ENCODE peak calls at places on chromosome 16, in six cellular contexts. One of them, this sample, is unnamed.

GRCh38 chr16:51637744-51638100 is 486.7 kb upstream of the SALL1 start:
- DNase-seq in astrocyte of the spinal cord: no peak
- DNase-seq in fibroblast of lung: no peak
- DNase-seq in lung: no peak
- DNase-seq in H1: no peak
- DNase-seq in tibial nerve: no peak
- DNase-seq in this sample: no peak

GRCh38 chr16:87050142-87050541 is 267.1 kb downstream of the C16orf95 start:
- DNase-seq in H1: no peak
- DNase-seq in tibial nerve: no peak
- DNase-seq in astrocyte of the spinal cord: no peak
- DNase-seq in fibroblast of lung: no peak
- DNase-seq in lung: no peak
- DNase-seq in this sample: no peak

GRCh38 chr16:4661661-4662060 is 31.7 kb upstream of the NUDT16L1 start:
- DNase-seq in lung: peak
- DNase-seq in tibial nerve: no peak
- DNase-seq in fibroblast of lung: no peak
- DNase-seq in astrocyte of the spinal cord: peak
- DNase-seq in H1: no peak
- DNase-seq in this sample: no peak

GRCh38 chr16:4052096-4052495 is 64.1 kb downstream of the ADCY9 start:
- DNase-seq in tibial nerve: no peak
- DNase-seq in lung: no peak
- DNase-seq in fibroblast of lung: no peak
- DNase-seq in astrocyte of the spinal cord: no peak
- DNase-seq in H1: no peak
- DNase-seq in this sample: no peak

GRCh38 chr16:56931253-56931768 is 631 bp upstream of the HERPUD1 start:
- DNase-seq in tibial nerve: no peak
- DNase-seq in H1: peak
- DNase-seq in astrocyte of the spinal cord: no peak
- DNase-seq in lung: no peak
- DNase-seq in fibroblast of lung: no peak
- DNase-seq in this sample: no peak

GRCh38 chr16:67388591-67388990 is 4.7 kb downstream of the TPPP3 start:
- DNase-seq in tibial nerve: no peak
- DNase-seq in astrocyte of the spinal cord: no peak
- DNase-seq in H1: no peak
- DNase-seq in lung: no peak
- DNase-seq in fibroblast of lung: no peak
- DNase-seq in this sample: no peak

GRCh38 chr16:68031951-68032350 is 8.9 kb downstream of the DUS2 start:
- DNase-seq in fibroblast of lung: no peak
- DNase-seq in astrocyte of the spinal cord: no peak
- DNase-seq in tibial nerve: no peak
- DNase-seq in H1: no peak
- DNase-seq in lung: peak
- DNase-seq in this sample: peak

GRCh38 chr16:68091604-68092261 is 6.6 kb downstream of the NFATC3 start:
- DNase-seq in lung: no peak
- DNase-seq in astrocyte of the spinal cord: peak
- DNase-seq in fibroblast of lung: peak
- DNase-seq in H1: no peak
- DNase-seq in tibial nerve: no peak
- DNase-seq in this sample: peak

GRCh38 chr16:75247249-75247648 is 4.2 kb downstream of the BCAR1 start:
- DNase-seq in lung: no peak
- DNase-seq in astrocyte of the spinal cord: no peak
- DNase-seq in H1: no peak
- DNase-seq in fibroblast of lung: no peak
- DNase-seq in tibial nerve: no peak
- DNase-seq in this sample: no peak

GRCh38 chr16:54926166-54926838 is 4.4 kb upstream of the IRX5 start:
- DNase-seq in tibial nerve: no peak
- DNase-seq in astrocyte of the spinal cord: peak
- DNase-seq in lung: no peak
- DNase-seq in fibroblast of lung: no peak
- DNase-seq in H1: no peak
- DNase-seq in this sample: peak

GRCh38 chr16:24609740-24610420 is 70.5 kb downstream of the RBBP6 start:
- DNase-seq in fibroblast of lung: peak
- DNase-seq in lung: peak
- DNase-seq in H1: peak
- DNase-seq in astrocyte of the spinal cord: peak
- DNase-seq in tibial nerve: peak
- DNase-seq in this sample: peak

GRCh38 chr16:24611310-24611709 is 71.9 kb downstream of the RBBP6 start:
- DNase-seq in H1: no peak
- DNase-seq in fibroblast of lung: no peak
- DNase-seq in astrocyte of the spinal cord: no peak
- DNase-seq in tibial nerve: no peak
- DNase-seq in lung: no peak
- DNase-seq in this sample: no peak

GRCh38 chr16:24609417-24609739 is 70.0 kb downstream of the RBBP6 start:
- DNase-seq in lung: no peak
- DNase-seq in H1: no peak
- DNase-seq in fibroblast of lung: no peak
- DNase-seq in tibial nerve: no peak
- DNase-seq in astrocyte of the spinal cord: no peak
- DNase-seq in this sample: no peak

GRCh38 chr16:24612656-24613055 is 73.3 kb downstream of the RBBP6 start:
- DNase-seq in tibial nerve: no peak
- DNase-seq in astrocyte of the spinal cord: no peak
- DNase-seq in fibroblast of lung: no peak
- DNase-seq in lung: no peak
- DNase-seq in H1: no peak
- DNase-seq in this sample: no peak

DNA sequence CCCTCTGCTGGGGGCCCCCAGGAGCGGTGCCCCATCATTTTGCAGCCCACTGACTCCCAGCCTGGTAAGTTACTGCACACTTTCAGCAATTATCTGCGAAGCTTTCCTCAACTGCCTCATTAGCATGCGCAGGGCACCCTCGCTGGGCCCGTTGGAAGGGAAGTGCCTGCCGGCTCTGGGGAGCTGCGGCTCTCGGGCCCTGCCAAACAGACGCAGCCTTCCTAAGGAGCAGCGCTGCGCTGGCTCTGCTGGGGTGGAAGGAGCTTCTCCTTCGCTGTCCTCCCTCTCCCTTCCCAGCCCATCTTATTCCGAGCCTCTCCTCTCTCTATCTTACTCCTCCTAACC is 71.0 kb downstream of the RBBP6 start:
- DNase-seq in fibroblast of lung: peak
- DNase-seq in H1: no peak
- DNase-seq in astrocyte of the spinal cord: peak
- DNase-seq in lung: no peak
- DNase-seq in tibial nerve: no peak
- DNase-seq in this sample: peak
- H3K4me3 ChIP-seq in fibroblast of lung: no peak
- H3K4me3 ChIP-seq in H1: peak
- H3K4me3 ChIP-seq in astrocyte of the spinal cord: peak
- H3K4me3 ChIP-seq in lung: no peak
- H3K4me3 ChIP-seq in tibial nerve: peak
- H3K4me3 ChIP-seq in this sample: peak

GRCh38 chr16:88287219-88287618 is 95.5 kb upstream of the ZNF469 start:
- DNase-seq in tibial nerve: no peak
- DNase-seq in fibroblast of lung: peak
- DNase-seq in astrocyte of the spinal cord: no peak
- DNase-seq in H1: peak
- DNase-seq in lung: no peak
- DNase-seq in this sample: peak
- TF ChIP-seq CTCF in tibial nerve: no peak
- TF ChIP-seq CTCF in fibroblast of lung: peak
- TF ChIP-seq CTCF in astrocyte of the spinal cord: peak
- TF ChIP-seq CTCF in H1: peak
- TF ChIP-seq CTCF in lung: peak
- TF ChIP-seq CTCF in this sample: peak

DNA sequence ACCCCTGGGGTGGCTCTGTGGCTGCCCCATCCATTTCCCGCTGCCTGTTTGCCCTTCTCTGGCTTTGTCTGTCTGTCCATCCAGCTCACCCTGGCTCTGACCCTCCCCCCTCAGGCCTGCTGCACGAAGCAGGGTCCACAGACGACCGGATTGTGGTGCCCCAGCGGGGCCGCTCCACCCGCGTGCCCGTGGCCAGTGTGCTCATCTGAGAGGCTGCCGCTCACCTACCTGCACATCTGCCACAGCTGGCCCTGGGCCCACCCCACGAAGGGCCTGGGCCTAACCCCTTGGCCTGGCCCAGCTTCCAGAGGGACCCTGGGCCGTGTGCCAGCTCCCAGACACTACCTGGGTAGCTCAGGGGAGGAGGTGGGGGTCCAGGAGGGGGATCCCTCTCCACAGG is 761 bp upstream of the LAT start:
- DNase-seq in astrocyte of the spinal cord: no peak
- DNase-seq in lung: no peak
- DNase-seq in fibroblast of lung: no peak
- DNase-seq in tibial nerve: no peak
- DNase-seq in H1: no peak
- DNase-seq in this sample: no peak
- H3K4me3 ChIP-seq in astrocyte of the spinal cord: no peak
- H3K4me3 ChIP-seq in lung: no peak
- H3K4me3 ChIP-seq in fibroblast of lung: no peak
- H3K4me3 ChIP-seq in tibial nerve: no peak
- H3K4me3 ChIP-seq in H1: no peak
- H3K4me3 ChIP-seq in this sample: no peak

GRCh38 chr16:79013004-79013403 is 587.5 kb downstream of the MAF start:
- DNase-seq in lung: no peak
- DNase-seq in fibroblast of lung: no peak
- DNase-seq in astrocyte of the spinal cord: no peak
- DNase-seq in tibial nerve: no peak
- DNase-seq in H1: no peak
- DNase-seq in this sample: no peak
- TF ChIP-seq CTCF in lung: no peak
- TF ChIP-seq CTCF in fibroblast of lung: no peak
- TF ChIP-seq CTCF in astrocyte of the spinal cord: no peak
- TF ChIP-seq CTCF in tibial nerve: no peak
- TF ChIP-seq CTCF in H1: peak
- TF ChIP-seq CTCF in this sample: no peak